ENCODE peak calls at places on chromosomes 7 and 10, in eight cellular contexts. E is heart left ventricle, N is BJ, B is bronchial epithelial cell, O is choroid plexus epithelial cell, U is NCI-H187 treated with DMSO at 0.1 percent for 48 hours, M is PC-9, X is GM04504. Y is an unnamed sample.

GRCh38 chr7:138837627-138838026 is 39.6 kb upstream of the ATP6V0A4 start:
- DNase-seq in X (no peak), O (peak; percentile 8), M (no peak), U (no peak), N (no peak), B (peak; percentile 14), E (peak; percentile 57), Y (no peak)

GRCh38 chr10:133326745-133327650 is 9.7 kb downstream of the CALY start:
- DNase-seq in U (no peak), M (no peak), O (peak; percentile 42), B (no peak), E (no peak), X (no peak), N (no peak), Y (no peak)

GRCh38 chr7:131911112-131911511 is 354.7 kb upstream of the PODXL start:
- DNase-seq in B (no peak), O (no peak), E (no peak), X (no peak), N (no peak), U (no peak), M (no peak), Y (no peak)

GRCh38 chr7:51471199-51472016 is 154.8 kb upstream of the COBL start:
- DNase-seq in N (no peak), U (no peak), E (no peak), X (no peak), B (no peak), O (no peak), M (no peak), Y (no peak)

GRCh38 chr7:138608292-138608691 is 92.9 kb downstream of the SVOPL start:
- DNase-seq in N (no peak), E (no peak), B (no peak), O (peak; percentile 77), M (no peak), X (no peak), U (no peak), Y (no peak)

GRCh38 chr10:93595378-93596288 is 5.4 kb downstream of the RBP4 start:
- DNase-seq in X (no peak), N (no peak), E (no peak), U (no peak), B (no peak), O (no peak), M (no peak), Y (no peak)

GRCh38 chr7:13988765-13989137 is 715 bp downstream of the ETV1 start:
- DNase-seq in M (no peak), E (no peak), O (peak; percentile 55), N (no peak), B (no peak), U (no peak), X (no peak), Y (no peak)

GRCh38 chr10:14540062-14540461 is 209.3 kb upstream of the FRMD4A start:
- DNase-seq in N (no peak), B (no peak), X (no peak), E (no peak), O (no peak), M (no peak), U (no peak), Y (no peak)

GRCh38 chr10:34967411-34967880 is 122.7 kb downstream of the CUL2 start:
- DNase-seq in B (no peak), O (peak; percentile 86), U (no peak), X (peak; percentile 70), E (peak; percentile 73), M (no peak), N (no peak), Y (no peak)

GRCh38 chr7:97179454-97180104 is 62.1 kb downstream of the SDHAF3 start:
- DNase-seq in E (no peak), X (peak; percentile 19), N (peak; percentile 1), O (peak; percentile 79), M (peak; percentile 27), B (peak; percentile 50), U (no peak), Y (peak; percentile 12)